ENCODE peak calls at places on chromosomes 13 and 19, in six cellular contexts. T is tibial artery, O is mammary epithelial cell, E is ovary, X is lower lobe of right lung, I is adrenal gland. M is an unnamed sample.

GRCh38 chr13:110232756-110233155 is 74.2 kb downstream of the COL4A1 start:
- DNase-seq in O (no peak), X (no peak), T (no peak), I (no peak), E (peak; percentile 54), M (no peak)

GRCh38 chr19:33865306-33865705 is 68.6 kb downstream of the KCTD15 start:
- DNase-seq in I (no peak), O (no peak), X (no peak), T (no peak), E (no peak), M (no peak)

GRCh38 chr13:96218475-96218874 is 128.6 kb downstream of the HS6ST3 start:
- DNase-seq in X (no peak), E (no peak), O (no peak), I (no peak), T (no peak), M (no peak)

GRCh38 chr19:3184847-3185481 is 766 bp upstream of the NCLN start:
- DNase-seq in T (peak; percentile 77), X (peak; percentile 86), E (peak; percentile 77), O (no peak), I (peak; percentile 81), M (peak; percentile 70)

GRCh38 chr13:113815151-113816058 is 48.5 kb downstream of the GAS6 start:
- DNase-seq in T (no peak), I (no peak), O (no peak), E (no peak), X (no peak), M (no peak)

GRCh38 chr19:607301-608154 is 17.8 kb downstream of the HCN2 start:
- DNase-seq in T (no peak), I (no peak), E (no peak), O (no peak), X (no peak), M (no peak)

GRCh38 chr13:44306401-44307192 is 67.0 kb upstream of the SERP2 start:
- DNase-seq in E (peak; percentile 83), I (peak; percentile 62), O (peak; percentile 97), T (peak; percentile 28), X (no peak), M (peak; percentile 43)

GRCh38 chr19:38210458-38210987 is 13.5 kb downstream of the DPF1 start:
- DNase-seq in X (no peak), E (peak; percentile 68), O (no peak), I (no peak), T (no peak), M (peak; percentile 74)

GRCh38 chr13:112783946-112784500 is 94.2 kb downstream of the ATP11A start:
- DNase-seq in O (no peak), T (no peak), I (peak; percentile 18), E (no peak), X (peak; percentile 74), M (no peak)

GRCh38 chr19:33382006-33382405 is 8.5 kb downstream of the CEBPG start:
- DNase-seq in X (no peak), O (no peak), E (no peak), T (no peak), I (no peak), M (no peak)

GRCh38 chr19:5954293-5954692 is 23.6 kb downstream of the RANBP3 start:
- DNase-seq in E (no peak), X (no peak), I (no peak), O (no peak), T (no peak), M (no peak)
- H3K4me1 ChIP-seq in E (peaks cover 21% of the 10 kb centered on the region), X (peaks cover 89% of the 10 kb centered on the region), I (peaks cover 98% of the 10 kb centered on the region), O (peaks cover 15% of the 10 kb centered on the region), T (peaks cover 59% of the 10 kb centered on the region), M (peaks cover 100% of the 10 kb centered on the region)

GRCh38 chr19:43950834-43951626 is at the start of gene ZNF221:
- DNase-seq in O (peak; percentile 96), I (peak; percentile 94), E (peak; percentile 93), T (peak; percentile 89), X (peak; percentile 91), M (peak; percentile 87)
- TF ChIP-seq CTCF in O (peak; percentile 44), I (peak; percentile 46), E (peak; percentile 59), T (peak; percentile 41), X (peak; percentile 52), M (peak; percentile 64)

DNA sequence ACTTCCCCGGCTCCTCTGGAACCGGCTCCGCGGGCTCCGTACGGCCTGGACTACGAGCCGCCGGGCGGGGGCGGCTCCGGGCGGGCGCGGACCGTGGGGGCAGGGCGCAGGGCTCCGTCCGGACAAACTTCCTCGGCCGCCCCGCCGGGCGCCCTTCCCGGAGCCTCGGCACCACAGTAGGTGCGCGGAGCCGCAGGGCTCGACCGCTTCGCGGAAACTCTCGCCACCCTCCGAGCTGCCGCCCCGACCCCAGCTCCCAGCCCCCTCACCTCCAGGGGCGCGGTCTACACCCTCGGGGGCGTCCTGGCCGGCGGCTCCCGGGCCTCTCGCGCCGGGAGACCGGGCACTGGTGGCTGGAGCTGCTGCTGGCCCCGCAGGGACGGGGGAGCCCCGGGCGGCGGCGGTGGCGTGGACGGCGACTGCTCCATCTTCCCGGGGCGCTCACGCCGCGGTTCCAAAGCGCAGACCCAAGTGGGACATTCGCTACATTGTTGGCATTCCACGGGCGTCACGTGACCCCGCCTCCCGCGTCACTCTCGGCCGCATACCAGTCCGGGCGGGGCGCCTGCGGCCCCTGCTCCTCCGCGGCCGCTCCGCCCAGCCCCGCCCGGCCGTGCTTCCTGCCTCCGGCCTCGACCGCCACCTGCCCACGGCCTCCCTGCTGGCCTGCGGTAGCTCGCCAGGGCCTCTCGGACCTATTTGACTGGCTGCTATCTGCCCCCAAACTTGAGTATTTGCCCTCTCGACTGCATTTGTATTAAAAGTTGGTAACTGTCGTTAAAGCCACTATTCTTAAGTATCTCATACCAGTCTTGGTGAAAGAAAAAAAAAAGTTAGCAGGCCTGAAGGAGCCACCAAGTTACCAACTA is at the start of gene LATS2:
- DNase-seq in T (peak; percentile 97), X (peak; percentile 98), O (peak; percentile 87), I (peak; percentile 98), E (peak; percentile 98), M (peak; percentile 99)
- H3K4me3 ChIP-seq in T (peak within 1 kb of the TSS; percentile 90), X (peak within 1 kb of the TSS; percentile 85), O (peak within 1 kb of the TSS; percentile 62), I (peak within 1 kb of the TSS; percentile 80), E (peak within 1 kb of the TSS; percentile 85), M (peak within 1 kb of the TSS; percentile 98)

DNA sequence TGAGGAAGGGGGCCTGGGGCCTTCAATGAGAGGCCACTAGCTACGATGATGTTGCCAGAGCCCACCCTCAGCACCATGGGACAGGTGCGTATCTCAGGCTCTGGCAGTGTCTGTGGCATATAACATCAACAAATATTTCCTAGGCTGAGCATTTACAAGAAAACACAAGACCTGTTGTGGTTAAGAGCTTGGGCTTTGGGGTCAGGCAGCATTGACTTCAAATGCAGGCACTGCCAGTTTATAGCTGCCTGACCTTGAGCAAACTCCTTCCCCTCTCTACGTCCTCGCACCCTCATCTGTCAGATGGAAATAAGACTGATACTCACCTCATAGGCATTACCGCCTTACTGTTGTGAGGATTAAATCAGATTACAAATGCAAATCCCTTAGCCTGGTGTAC is 156.0 kb downstream of the KATNAL1 start:
- DNase-seq in X (no peak), T (no peak), I (no peak), O (no peak), E (no peak), M (no peak)
- H3K4me1 ChIP-seq in X (peaks cover 7% of the 10 kb centered on the region), T (no peaks in the 10 kb centered on the region), I (no peaks in the 10 kb centered on the region), O (no peaks in the 10 kb centered on the region), E (no peaks in the 10 kb centered on the region), M (no peaks in the 10 kb centered on the region)

M was measured in left ventricle myocardium inferior.